ENCODE peak calls at places on chromosome 22, in five cellular contexts. D is activated CD4-positive, alpha-beta T cell treated with anti-CD3 and anti-CD28 coated beads for 24 hours; Q is stimulated activated CD4-positive, alpha-beta T cell treated with anti-CD3 and anti-CD28 coated beads, Interleukin-4, amount 100 ng/mL, for 4 hours; B is activated naive CD8-positive, alpha-beta T cell treated with anti-CD3 and anti-CD28 coated beads, Interleukin-2, amount 50 U/mL, for 24 hours; E is renal cortical epithelial cell. Z is an unnamed sample.

GRCh38 chr22:50270302-50271010 is at the start of gene MAPK11:
- DNase-seq in D (peak; percentile 52), Q (peak; percentile 77), B (peak; percentile 74), E (peak; percentile 34), Z (peak; percentile 64)

GRCh38 chr22:49764151-49764581 is 63.5 kb downstream of the BRD1 start:
- DNase-seq in D (no peak), Q (no peak), B (no peak), E (no peak), Z (no peak)

GRCh38 chr22:37328017-37328416 is 45.7 kb downstream of the CYTH4 start:
- DNase-seq in D (no peak), Q (no peak), B (no peak), E (peak; percentile 83), Z (no peak)

GRCh38 chr22:37983860-37984791 is at the start of gene SOX10:
- DNase-seq in D (no peak), Q (no peak), B (no peak), E (no peak), Z (no peak)

GRCh38 chr22:37442537-37442936 is 15.3 kb upstream of the ELFN2 start:
- DNase-seq in D (no peak), Q (no peak), B (no peak), E (peak; percentile 71), Z (no peak)

GRCh38 chr22:23075050-23075449 is 4.7 kb downstream of the GNAZ start:
- DNase-seq in D (no peak), Q (no peak), B (no peak), E (no peak), Z (no peak)

GRCh38 chr22:42641801-42642413 is 1.5 kb upstream of the ATP5MGL start:
- DNase-seq in D (no peak), Q (no peak), B (no peak), E (no peak), Z (no peak)

GRCh38 chr22:46072030-46072881 is 78.1 kb upstream of the PPARA start:
- DNase-seq in D (no peak), Q (peak; percentile 58), B (peak; percentile 65), E (no peak), Z (no peak)

GRCh38 chr22:49776053-49776511 is 51.6 kb downstream of the BRD1 start:
- DNase-seq in D (no peak), Q (no peak), B (no peak), E (no peak), Z (no peak)

GRCh38 chr22:35821654-35822053 is 104.0 kb downstream of the APOL5 start:
- DNase-seq in D (no peak), Q (no peak), B (no peak), E (no peak), Z (no peak)

GRCh38 chr22:17443413-17444203 is 74.3 kb downstream of the CECR2 start:
- DNase-seq in D (no peak), Q (no peak), B (no peak), E (no peak), Z (no peak)

GRCh38 chr22:17375914-17376614 is 6.8 kb downstream of the CECR2 start:
- DNase-seq in D (no peak), Q (no peak), B (no peak), E (no peak), Z (no peak)

GRCh38 chr22:37231406-37232139 is 12.5 kb downstream of the RAC2 start:
- DNase-seq in D (no peak), Q (no peak), B (peak; percentile 64), E (no peak), Z (no peak)